ENCODE peak calls at places on chromosomes 6 and 20, in nine cellular contexts. P is neural crest cell, U is AG10803, W is cardiac septum, N is NCI-H187 treated with DMSO at 0.1 percent for 48 hours, C is NCI-H524, I is DMS 273 treated with DMSO at 0.1 percent for 48 hours, Y is progenitor cell of endocrine pancreas, J is GM10248. H is an unnamed sample.
A peak's percentile ranks its signal among the peaks of the same experiment; 100 is the strongest.

GRCh38 chr20:32337937-32338661 is 20.0 kb upstream of the ASXL1 start:
- DNase-seq in W (no peak), N (no peak), P (no peak), Y (no peak), U (no peak), I (no peak), C (no peak), J (no peak), H (no peak)

GRCh38 chr20:61324906-61325305 is 72.8 kb downstream of the CDH4 start:
- DNase-seq in J (no peak), P (no peak), W (no peak), Y (no peak), U (no peak), N (no peak), C (no peak), I (no peak), H (no peak)

GRCh38 chr6:15657290-15657689 is 5.5 kb downstream of the DTNBP1 start:
- DNase-seq in W (no peak), Y (no peak), J (no peak), N (no peak), I (no peak), P (no peak), U (no peak), C (no peak), H (no peak)

GRCh38 chr6:69022991-69023390 is 387.9 kb downstream of the ADGRB3 start:
- DNase-seq in C (no peak), P (no peak), N (no peak), J (no peak), I (no peak), Y (no peak), U (peak; percentile 45), W (no peak), H (no peak)

GRCh38 chr6:148700713-148701392 is 46.0 kb upstream of the UST start:
- DNase-seq in Y (no peak), C (no peak), N (no peak), P (no peak), W (no peak), J (peak; percentile 52), U (peak; percentile 63), I (no peak), H (no peak)

GRCh38 chr20:11544029-11544678 is 373.5 kb upstream of the BTBD3 start:
- DNase-seq in P (peak; percentile 67), U (peak; percentile 63), I (peak; percentile 10), Y (peak; percentile 28), C (peak; percentile 32), W (no peak), J (peak; percentile 45), N (peak; percentile 23), H (no peak)

GRCh38 chr6:72952808-72953630 is 272.3 kb downstream of the KHDC1L start:
- DNase-seq in Y (no peak), J (no peak), P (no peak), W (no peak), I (no peak), U (no peak), C (no peak), N (no peak), H (no peak)

GRCh38 chr20:36335187-36335870 is 29.2 kb downstream of the DLGAP4 start:
- DNase-seq in I (no peak), W (no peak), Y (no peak), U (no peak), P (no peak), N (no peak), C (no peak), J (no peak), H (no peak)

GRCh38 chr6:117264487-117265424 is 602 bp upstream of the VGLL2 start:
- DNase-seq in P (no peak), U (peak; percentile 3), I (no peak), N (no peak), C (no peak), W (no peak), Y (no peak), J (peak; percentile 47), H (no peak)

GRCh38 chr6:107716688-107717089 is 107.4 kb downstream of the SCML4 start:
- DNase-seq in W (no peak), N (no peak), U (peak; percentile 18), J (peak; percentile 39), P (no peak), Y (no peak), I (no peak), C (peak; percentile 46), H (peak; percentile 70)

GRCh38 chr6:113908801-113909200 is 51.7 kb downstream of the MARCKS start:
- DNase-seq in I (no peak), U (peak; percentile 28), N (no peak), P (no peak), J (no peak), C (no peak), Y (no peak), W (no peak), H (no peak)

GRCh38 chr6:78835817-78836216 is 31.5 kb upstream of the IRAK1BP1 start:
- DNase-seq in W (no peak), Y (no peak), N (no peak), J (no peak), C (no peak), U (peak; percentile 13), P (no peak), I (no peak), H (no peak)

GRCh38 chr6:12014027-12014872 is 2.1 kb downstream of the HIVEP1 start:
- DNase-seq in W (no peak), I (no peak), J (no peak), U (peak; percentile 48), C (no peak), N (no peak), P (no peak), Y (no peak), H (no peak)

GRCh38 chr20:58171796-58172425 is 56.5 kb downstream of the ANKRD60 start:
- DNase-seq in C (no peak), Y (no peak), W (no peak), I (no peak), P (no peak), U (no peak), J (no peak), N (no peak), H (no peak)

GRCh38 chr6:7542065-7542877 is 800 bp downstream of the DSP start:
- DNase-seq in P (peak; percentile 40), Y (peak; percentile 30), C (no peak), I (no peak), J (peak; percentile 32), N (no peak), W (no peak), U (no peak), H (no peak)

GRCh38 chr20:22918286-22918983 is 116.7 kb upstream of the SSTR4 start:
- DNase-seq in W (no peak), Y (no peak), U (no peak), C (no peak), N (no peak), P (no peak), J (no peak), I (no peak), H (no peak)

GRCh38 chr6:169256518-169256917 is 2.9 kb upstream of the THBS2 start:
- DNase-seq in I (no peak), U (no peak), Y (no peak), N (no peak), C (no peak), P (no peak), W (no peak), J (no peak), H (no peak)

GRCh38 chr20:52722926-52723325 is 249.2 kb upstream of the TSHZ2 start:
- DNase-seq in U (no peak), I (no peak), W (no peak), N (no peak), Y (no peak), C (no peak), P (no peak), J (no peak), H (no peak)

GRCh38 chr6:5695260-5696245 is 311.2 kb downstream of the NRN1 start:
- DNase-seq in J (no peak), W (no peak), C (no peak), Y (no peak), N (no peak), P (no peak), I (no peak), U (peak; percentile 94), H (peak; percentile 46)

GRCh38 chr20:37457928-37458327 is 63.1 kb upstream of the NNAT start:
- DNase-seq in P (no peak), Y (no peak), U (no peak), W (no peak), J (no peak), C (no peak), N (no peak), I (no peak), H (no peak)

GRCh38 chr6:140490086-140490485 is 1115.6 kb upstream of the CITED2 start:
- DNase-seq in P (no peak), C (no peak), J (no peak), W (no peak), Y (no peak), I (no peak), U (peak; percentile 8), N (no peak), H (no peak)

GRCh38 chr6:14640631-14641030 is 523.1 kb downstream of the CD83 start:
- DNase-seq in N (no peak), I (no peak), Y (no peak), W (no peak), U (no peak), P (no peak), J (no peak), C (peak; percentile 36), H (no peak)

GRCh38 chr6:53437557-53438202 is 88.9 kb upstream of the ELOVL5 start:
- DNase-seq in W (no peak), P (peak; percentile 9), Y (no peak), J (peak; percentile 37), U (peak; percentile 57), C (no peak), N (no peak), I (peak; percentile 47), H (peak; percentile 18)

GRCh38 chr6:158517581-158517980 is 42.3 kb upstream of the TMEM181 start:
- DNase-seq in N (no peak), I (no peak), U (no peak), J (peak; percentile 49), P (no peak), W (no peak), C (no peak), Y (no peak), H (no peak)

GRCh38 chr6:73353636-73354388 is at the start of gene DPPA5:
- DNase-seq in C (no peak), I (no peak), N (no peak), P (no peak), Y (no peak), U (no peak), W (no peak), J (no peak), H (no peak)

GRCh38 chr6:134454794-134455193 is 136.9 kb upstream of the SGK1 start:
- DNase-seq in N (no peak), J (no peak), W (no peak), I (no peak), U (peak; percentile 22), P (no peak), Y (no peak), C (no peak), H (no peak)

GRCh38 chr6:18656506-18656905 is 269.4 kb downstream of the RNF144B start:
- DNase-seq in C (peak; percentile 39), U (no peak), P (no peak), I (no peak), N (no peak), Y (no peak), J (no peak), W (no peak), H (no peak)

GRCh38 chr6:170075659-170076223 is 215.1 kb downstream of the DLL1 start:
- DNase-seq in U (no peak), N (no peak), J (no peak), Y (no peak), C (no peak), P (no peak), I (no peak), W (peak; percentile 63), H (peak; percentile 84)

GRCh38 chr20:57895161-57895855 is 185.5 kb upstream of the PMEPA1 start:
- DNase-seq in U (no peak), I (no peak), Y (no peak), N (no peak), W (peak; percentile 20), C (no peak), J (no peak), P (no peak), H (no peak)

GRCh38 chr6:31752739-31753319 is 9.6 kb upstream of the SAPCD1 start:
- DNase-seq in W (no peak), Y (no peak), U (peak; percentile 65), C (no peak), J (no peak), N (no peak), P (no peak), I (no peak), H (no peak)

GRCh38 chr6:41021832-41022231 is 17.2 kb downstream of the UNC5CL start:
- DNase-seq in Y (no peak), C (no peak), U (peak; percentile 82), P (no peak), W (no peak), N (no peak), I (no peak), J (no peak), H (no peak)